ENCODE peak calls at places on chromosome 13, in eight cellular contexts. C is colonic mucosa; W is CD4-positive, alpha-beta T cell; E is GM06990; B is tibial artery; F is fibroblast of lung; Y is HFF-Myc; N is neural crest cell. Q is an unnamed sample.

GRCh38 chr13:66656050-66656449 is 574.1 kb downstream of the PCDH9 start:
- DNase-seq in B (no peak), Y (no peak), E (no peak), F (no peak), W (no peak), N (no peak), C (no peak), Q (no peak)

GRCh38 chr13:112777637-112778406 is 88.0 kb downstream of the ATP11A start:
- DNase-seq in N (no peak), C (no peak), F (no peak), B (no peak), W (no peak), Y (no peak), E (no peak), Q (no peak)

GRCh38 chr13:53150568-53150967 is 122.0 kb downstream of the OLFM4 start:
- DNase-seq in W (no peak), E (no peak), C (no peak), B (no peak), F (no peak), N (no peak), Y (no peak), Q (no peak)

GRCh38 chr13:98556968-98557591 is 19.8 kb downstream of the STK24 start:
- DNase-seq in E (no peak), B (no peak), N (no peak), W (no peak), F (peak; percentile 72), C (no peak), Y (no peak), Q (no peak)

GRCh38 chr13:109762791-109763190 is 23.6 kb downstream of the IRS2 start:
- DNase-seq in N (no peak), Y (no peak), C (no peak), E (no peak), W (no peak), F (no peak), B (no peak), Q (no peak)

GRCh38 chr13:73092831-73093230 is 34.0 kb downstream of the KLF5 start:
- DNase-seq in B (no peak), N (no peak), E (no peak), C (no peak), F (no peak), Y (no peak), W (no peak), Q (no peak)

GRCh38 chr13:31090921-31091624 is 70.6 kb downstream of the HSPH1 start:
- DNase-seq in Y (no peak), W (no peak), C (no peak), N (no peak), B (no peak), E (no peak), F (peak; percentile 23), Q (no peak)

GRCh38 chr13:113548171-113548641 is 36.3 kb upstream of the TFDP1 start:
- DNase-seq in W (no peak), F (peak; percentile 85), N (no peak), E (no peak), B (no peak), C (peak; percentile 15), Y (no peak), Q (no peak)

GRCh38 chr13:113936566-113936965 is 37.3 kb downstream of the C13orf46 start:
- DNase-seq in N (no peak), F (no peak), B (no peak), E (no peak), Y (no peak), C (no peak), W (no peak), Q (no peak)

GRCh38 chr13:112353856-112354255 is 22.3 kb upstream of the SPACA7 start:
- DNase-seq in B (no peak), Y (no peak), N (no peak), W (no peak), E (no peak), C (no peak), F (no peak), Q (no peak)

GRCh38 chr13:30735025-30735967 is at the start of gene ALOX5AP:
- DNase-seq in Y (no peak), N (no peak), F (no peak), B (no peak), E (peak; percentile 60), W (peak; percentile 25), C (no peak), Q (peak; percentile 71)

GRCh38 chr13:35379663-35380062 is 96.8 kb downstream of the MAB21L1 start:
- DNase-seq in Y (no peak), F (no peak), E (no peak), W (no peak), B (no peak), N (no peak), C (no peak), Q (no peak)

GRCh38 chr13:48318714-48319457 is 15.3 kb downstream of the RB1 start:
- DNase-seq in F (no peak), N (no peak), W (no peak), Y (no peak), B (peak; percentile 33), E (peak; percentile 22), C (peak; percentile 52), Q (no peak)

GRCh38 chr13:112465251-112466131 is 89.3 kb downstream of the SPACA7 start:
- DNase-seq in C (no peak), W (no peak), Y (no peak), E (no peak), N (no peak), F (no peak), B (no peak), Q (no peak)

GRCh38 chr13:77916481-77916880 is 2.1 kb downstream of the EDNRB start:
- DNase-seq in E (no peak), F (peak; percentile 9), N (no peak), C (no peak), B (no peak), Y (no peak), W (no peak), Q (no peak)

GRCh38 chr13:77919351-77920294 is 992 bp upstream of the EDNRB start:
- DNase-seq in Y (no peak), W (no peak), E (no peak), C (peak; percentile 35), B (peak; percentile 20), N (peak; percentile 40), F (peak; percentile 35), Q (no peak)

GRCh38 chr13:77915676-77916075 is 3.0 kb downstream of the EDNRB start:
- DNase-seq in N (no peak), W (no peak), Y (no peak), C (no peak), B (no peak), F (no peak), E (no peak), Q (no peak)

DNA sequence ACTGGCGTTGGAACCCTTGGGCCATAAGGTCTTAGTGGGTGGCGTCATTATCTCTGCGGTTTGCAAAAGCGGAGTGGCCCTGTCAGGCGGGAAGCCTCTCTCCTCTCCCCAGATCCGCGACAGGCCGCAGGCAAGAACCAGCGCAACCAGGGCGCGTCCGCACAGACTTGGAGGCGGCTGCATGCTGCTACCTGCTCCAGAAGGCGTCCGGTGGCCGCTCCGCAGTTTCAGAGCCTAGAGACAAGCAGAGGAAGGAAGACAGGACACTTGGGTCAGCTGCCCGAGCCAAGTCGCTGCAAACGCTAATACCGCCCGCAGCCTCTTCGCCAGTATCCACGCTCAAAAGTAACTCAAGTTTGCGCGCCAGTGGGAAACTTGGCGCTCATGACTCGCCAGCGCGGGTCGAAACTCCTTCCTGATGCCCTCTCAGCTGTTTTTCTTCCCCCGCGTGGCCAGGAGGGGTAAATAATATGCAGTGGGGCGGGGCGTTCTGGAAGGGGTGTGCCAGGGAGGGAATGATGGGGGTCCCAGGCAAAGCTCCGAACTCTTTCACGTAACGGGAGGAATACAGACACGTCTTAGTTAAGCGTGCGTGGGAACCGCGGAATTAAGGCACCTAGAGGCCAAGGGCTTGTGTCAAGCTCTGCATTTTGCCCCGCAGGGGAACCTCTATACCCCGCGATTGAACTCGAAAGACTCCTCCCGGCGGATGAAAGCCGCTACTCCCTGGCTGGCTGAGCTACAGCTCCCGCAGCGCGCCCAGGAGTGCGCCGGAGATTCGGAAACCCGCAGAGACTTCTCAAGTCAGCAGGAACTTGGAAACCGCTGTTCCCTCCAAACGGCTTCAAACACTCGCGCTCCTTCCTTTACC is at the start of gene EDNRB:
- DNase-seq in W (no peak), B (peak; percentile 31), N (peak; percentile 29), C (peak; percentile 43), E (no peak), Y (no peak), F (peak; percentile 38), Q (no peak)
- TF ChIP-seq CTCF in W (no peak), B (no peak), N (no peak), C (no peak), E (peak; percentile 11), Y (no peak), F (no peak), Q (no peak)

DNA sequence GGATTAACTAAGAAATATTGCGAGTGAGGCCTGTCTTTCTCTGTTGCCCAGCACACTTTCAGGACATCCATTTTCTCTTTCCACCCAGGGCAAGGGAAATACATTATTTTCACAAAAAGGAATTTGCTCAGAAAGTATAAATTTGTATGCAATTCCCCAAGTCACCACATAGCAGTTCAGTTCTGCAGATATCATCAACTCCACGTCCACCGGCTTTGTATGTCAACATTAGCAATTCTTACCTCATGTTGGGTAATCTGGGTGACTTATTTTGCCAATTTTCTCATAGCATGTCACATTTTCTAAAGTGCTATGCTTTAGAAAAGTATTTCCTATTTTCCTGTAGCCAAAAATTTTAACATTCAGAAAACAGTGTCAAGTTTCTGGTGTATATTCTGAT is 501.8 kb downstream of the EFNB2 start:
- DNase-seq in C (no peak), N (no peak), E (no peak), W (no peak), B (no peak), Y (no peak), F (peak; percentile 63), Q (no peak)
- TF ChIP-seq CTCF in C (no peak), N (peak; percentile 52), E (no peak), W (no peak), B (peak; percentile 7), Y (no peak), F (peak; percentile 33), Q (no peak)

GRCh38 chr13:90968510-90968909 is 379.0 kb upstream of the MIR17HG start:
- DNase-seq in N (peak; percentile 20), C (no peak), F (peak; percentile 7), W (no peak), Y (no peak), E (no peak), B (no peak), Q (peak; percentile 4)
- TF ChIP-seq CTCF in N (peak; percentile 54), C (no peak), F (no peak), W (no peak), Y (no peak), E (peak; percentile 48), B (no peak), Q (no peak)

GRCh38 chr13:59547950-59548349 is 615.8 kb downstream of the DIAPH3 start:
- DNase-seq in Y (no peak), F (no peak), C (no peak), B (no peak), W (no peak), N (no peak), E (no peak), Q (no peak)

GRCh38 chr13:59546178-59546577 is 617.5 kb downstream of the DIAPH3 start:
- DNase-seq in E (no peak), B (no peak), Y (no peak), F (no peak), W (no peak), C (no peak), N (no peak), Q (no peak)

GRCh38 chr13:59543418-59543817 is 620.3 kb downstream of the DIAPH3 start:
- DNase-seq in C (no peak), F (no peak), N (no peak), E (no peak), B (no peak), Y (no peak), W (no peak), Q (no peak)

GRCh38 chr13:59542303-59542702 is 621.4 kb downstream of the DIAPH3 start:
- DNase-seq in F (no peak), B (no peak), W (no peak), E (no peak), C (no peak), Y (no peak), N (no peak), Q (no peak)

GRCh38 chr13:59545007-59545406 is 618.7 kb downstream of the DIAPH3 start:
- DNase-seq in E (no peak), B (no peak), W (no peak), Y (no peak), N (no peak), C (no peak), F (no peak), Q (no peak)
- TF ChIP-seq CTCF in E (no peak), B (no peak), W (no peak), Y (peak; percentile 4), N (no peak), C (no peak), F (no peak), Q (no peak)